ENCODE peak calls at places on chromosome 11, in nine cellular contexts. One of them, this sample, is unnamed.

GRCh38 chr11:67302571-67303131 is 679 bp upstream of the SSH3 start:
- DNase-seq in Daoy: peak; percentile 32
- DNase-seq in stimulated activated CD4-positive, alpha-beta T cell treated with anti-CD3 and anti-CD28 coated beads, Interleukin-12 subunit alpha, Interleukin-12 subunit beta, amount 100 ng/mL, for 24 hours: no peak
- DNase-seq in astrocyte: no peak
- DNase-seq in SW 1271: no peak
- DNase-seq in GM04504: no peak
- DNase-seq in cardiac muscle cell: peak; percentile 39
- DNase-seq in right lobe of liver: peak; percentile 59
- DNase-seq in choroid plexus epithelial cell: peak; percentile 88
- DNase-seq in this sample: peak; percentile 84

GRCh38 chr11:112805658-112806057 is 155.6 kb upstream of the NCAM1 start:
- DNase-seq in Daoy: no peak
- DNase-seq in stimulated activated CD4-positive, alpha-beta T cell treated with anti-CD3 and anti-CD28 coated beads, Interleukin-12 subunit alpha, Interleukin-12 subunit beta, amount 100 ng/mL, for 24 hours: no peak
- DNase-seq in astrocyte: no peak
- DNase-seq in SW 1271: no peak
- DNase-seq in GM04504: no peak
- DNase-seq in cardiac muscle cell: no peak
- DNase-seq in right lobe of liver: no peak
- DNase-seq in choroid plexus epithelial cell: no peak
- DNase-seq in this sample: no peak

GRCh38 chr11:126546191-126546590 is 190.7 kb downstream of the ST3GAL4 start:
- DNase-seq in Daoy: peak; percentile 37
- DNase-seq in stimulated activated CD4-positive, alpha-beta T cell treated with anti-CD3 and anti-CD28 coated beads, Interleukin-12 subunit alpha, Interleukin-12 subunit beta, amount 100 ng/mL, for 24 hours: no peak
- DNase-seq in astrocyte: no peak
- DNase-seq in SW 1271: no peak
- DNase-seq in GM04504: no peak
- DNase-seq in cardiac muscle cell: peak; percentile 28
- DNase-seq in right lobe of liver: no peak
- DNase-seq in choroid plexus epithelial cell: peak; percentile 3
- DNase-seq in this sample: no peak

GRCh38 chr11:47005441-47005840 is 68.9 kb downstream of the CSTPP1 start:
- DNase-seq in Daoy: no peak
- DNase-seq in stimulated activated CD4-positive, alpha-beta T cell treated with anti-CD3 and anti-CD28 coated beads, Interleukin-12 subunit alpha, Interleukin-12 subunit beta, amount 100 ng/mL, for 24 hours: no peak
- DNase-seq in astrocyte: no peak
- DNase-seq in SW 1271: no peak
- DNase-seq in GM04504: no peak
- DNase-seq in cardiac muscle cell: no peak
- DNase-seq in right lobe of liver: no peak
- DNase-seq in choroid plexus epithelial cell: peak; percentile 28
- DNase-seq in this sample: no peak

GRCh38 chr11:110022548-110022947 is 70.6 kb upstream of the ZC3H12C start:
- DNase-seq in Daoy: no peak
- DNase-seq in stimulated activated CD4-positive, alpha-beta T cell treated with anti-CD3 and anti-CD28 coated beads, Interleukin-12 subunit alpha, Interleukin-12 subunit beta, amount 100 ng/mL, for 24 hours: no peak
- DNase-seq in astrocyte: no peak
- DNase-seq in SW 1271: no peak
- DNase-seq in GM04504: no peak
- DNase-seq in cardiac muscle cell: no peak
- DNase-seq in right lobe of liver: no peak
- DNase-seq in choroid plexus epithelial cell: peak; percentile 31
- DNase-seq in this sample: no peak

GRCh38 chr11:111846640-111847039 is 24.7 kb downstream of the ALG9 start:
- DNase-seq in Daoy: peak; percentile 63
- DNase-seq in stimulated activated CD4-positive, alpha-beta T cell treated with anti-CD3 and anti-CD28 coated beads, Interleukin-12 subunit alpha, Interleukin-12 subunit beta, amount 100 ng/mL, for 24 hours: no peak
- DNase-seq in astrocyte: peak; percentile 81
- DNase-seq in SW 1271: no peak
- DNase-seq in GM04504: peak; percentile 60
- DNase-seq in cardiac muscle cell: no peak
- DNase-seq in right lobe of liver: no peak
- DNase-seq in choroid plexus epithelial cell: peak; percentile 79
- DNase-seq in this sample: no peak

GRCh38 chr11:26847459-26847858 is 125.6 kb upstream of the SLC5A12 start:
- DNase-seq in Daoy: no peak
- DNase-seq in stimulated activated CD4-positive, alpha-beta T cell treated with anti-CD3 and anti-CD28 coated beads, Interleukin-12 subunit alpha, Interleukin-12 subunit beta, amount 100 ng/mL, for 24 hours: no peak
- DNase-seq in astrocyte: no peak
- DNase-seq in SW 1271: no peak
- DNase-seq in GM04504: peak; percentile 38
- DNase-seq in cardiac muscle cell: no peak
- DNase-seq in right lobe of liver: no peak
- DNase-seq in choroid plexus epithelial cell: peak; percentile 94
- DNase-seq in this sample: no peak

GRCh38 chr11:128555606-128556005 is 31.8 kb downstream of the ETS1 start:
- DNase-seq in Daoy: peak; percentile 32
- DNase-seq in stimulated activated CD4-positive, alpha-beta T cell treated with anti-CD3 and anti-CD28 coated beads, Interleukin-12 subunit alpha, Interleukin-12 subunit beta, amount 100 ng/mL, for 24 hours: no peak
- DNase-seq in astrocyte: no peak
- DNase-seq in SW 1271: no peak
- DNase-seq in GM04504: no peak
- DNase-seq in cardiac muscle cell: peak; percentile 21
- DNase-seq in right lobe of liver: no peak
- DNase-seq in choroid plexus epithelial cell: peak; percentile 54
- DNase-seq in this sample: no peak

This sample was measured in H1.